ENCODE peak calls at places on chromosomes 2 and 18, in seven cellular contexts. Z is mesendoderm, G is IMR-90, V is mesenchymal stem cell, R is neuronal stem cell, Q is H1, U is H9. N is an unnamed sample.

GRCh38 chr2:17313261-17313660 is 205.0 kb downstream of the RAD51AP2 start:
- DNase-seq in V (no peak), U (no peak), Q (no peak), R (no peak), Z (no peak), G (no peak), N (no peak)

GRCh38 chr2:142875010-142875409 is 2.5 kb upstream of the KYNU start:
- DNase-seq in V (no peak), R (no peak), G (no peak), Q (no peak), Z (no peak), U (no peak), N (no peak)

GRCh38 chr2:191128172-191128910 is 22.5 kb downstream of the STAT4 start:
- DNase-seq in Q (no peak), G (no peak), Z (no peak), V (no peak), U (no peak), R (no peak), N (no peak)

GRCh38 chr2:74534411-74534810 is 4.7 kb downstream of the HTRA2 start:
- DNase-seq in R (no peak), Z (no peak), G (no peak), V (no peak), U (no peak), Q (no peak), N (no peak)

GRCh38 chr18:8501044-8501443 is 108.2 kb upstream of the RAB12 start:
- DNase-seq in V (no peak), U (no peak), Q (no peak), Z (no peak), R (no peak), G (no peak), N (no peak)

GRCh38 chr2:119359774-119360173 is 6.9 kb downstream of the C2orf76 start:
- DNase-seq in V (no peak), Q (no peak), U (no peak), R (no peak), G (no peak), Z (no peak), N (no peak)

GRCh38 chr2:71074893-71075292 is 6.4 kb downstream of the NAGK start:
- DNase-seq in G (no peak), Z (no peak), Q (no peak), R (no peak), U (no peak), V (no peak), N (no peak)

GRCh38 chr2:104656496-104657310 is 197.2 kb upstream of the POU3F3 start:
- DNase-seq in Q (peak; percentile 52), U (no peak), R (no peak), V (no peak), Z (peak; percentile 6), G (no peak), N (no peak)

GRCh38 chr2:217340899-217341298 is 481.0 kb upstream of the TNP1 start:
- DNase-seq in Z (no peak), U (no peak), G (no peak), Q (no peak), R (no peak), V (no peak), N (no peak)

GRCh38 chr2:207487650-207488315 is 42.0 kb upstream of the CREB1 start:
- DNase-seq in U (no peak), V (peak; percentile 86), Q (no peak), R (no peak), G (peak; percentile 95), Z (peak; percentile 62), N (peak; percentile 72)

GRCh38 chr18:28512357-28512756 is 335.4 kb upstream of the CDH2 start:
- DNase-seq in V (peak; percentile 12), Q (no peak), U (no peak), G (no peak), R (no peak), Z (no peak), N (no peak)

GRCh38 chr2:119248311-119248710 is 24.7 kb downstream of the STEAP3 start:
- DNase-seq in Z (no peak), Q (no peak), V (peak; percentile 55), R (no peak), G (peak; percentile 88), U (no peak), N (no peak)

GRCh38 chr18:74734013-74734444 is 136.4 kb downstream of the ZNF407 start:
- DNase-seq in G (no peak), Q (no peak), V (no peak), R (no peak), U (no peak), Z (no peak), N (no peak)

GRCh38 chr2:96099861-96100798 is 16.2 kb downstream of the ADRA2B start:
- DNase-seq in V (no peak), U (peak; percentile 31), Z (peak; percentile 35), G (no peak), R (no peak), Q (peak; percentile 50), N (no peak)

GRCh38 chr2:9286553-9287399 is 80.2 kb downstream of the ASAP2 start:
- DNase-seq in Q (no peak), U (no peak), G (peak; percentile 21), Z (no peak), R (no peak), V (no peak), N (peak; percentile 86)

GRCh38 chr2:71778514-71779305 is 325.3 kb downstream of the DYSF start:
- DNase-seq in Q (peak; percentile 34), Z (peak; percentile 13), U (no peak), R (no peak), V (peak; percentile 55), G (no peak), N (no peak)

GRCh38 chr2:12587729-12588522 is 128.8 kb upstream of the TRIB2 start:
- DNase-seq in U (no peak), R (no peak), Q (no peak), Z (no peak), V (peak; percentile 94), G (peak; percentile 96), N (peak; percentile 40)

DNA sequence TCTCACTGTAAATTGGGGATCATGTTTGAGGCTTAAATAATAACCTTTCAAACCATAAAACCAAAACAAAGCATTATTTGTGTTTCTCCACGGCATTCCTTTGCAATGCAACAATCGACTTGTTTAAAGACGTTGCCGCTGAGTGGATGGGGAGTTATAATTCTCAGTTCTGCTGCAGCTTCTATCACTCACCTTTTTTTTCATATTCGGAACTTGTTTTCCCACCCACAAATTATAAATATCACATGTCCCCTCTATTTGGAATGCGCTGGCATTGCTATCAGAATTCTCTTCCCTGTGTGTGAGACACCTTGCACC is 372.8 kb upstream of the SMIM21 start:
- DNase-seq in G (no peak), R (no peak), U (no peak), V (no peak), Z (no peak), Q (no peak), N (no peak)
- H2BK120ac ChIP-seq in G (no peak overlapping the region), R (no peak overlapping the region), U (no peak overlapping the region), V (no peak overlapping the region), Z (no peak overlapping the region), Q (no peak overlapping the region), N (peak overlapping the region; percentile 91)

GRCh38 chr18:9941108-9941507 is 27.3 kb downstream of the VAPA start:
- DNase-seq in Z (no peak), Q (no peak), R (no peak), V (no peak), G (no peak), U (no peak), N (no peak)
- H2BK120ac ChIP-seq in Z (no peak overlapping the region), Q (no peak overlapping the region), R (no peak overlapping the region), V (no peak overlapping the region), G (no peak overlapping the region), U (no peak overlapping the region), N (no peak overlapping the region)

GRCh38 chr18:2997846-2998599 is 14.9 kb downstream of the LPIN2 start:
- DNase-seq in V (peak; percentile 33), U (no peak), Q (no peak), Z (no peak), R (no peak), G (no peak), N (no peak)

GRCh38 chr18:2994603-2995432 is 18.1 kb downstream of the LPIN2 start:
- DNase-seq in R (no peak), Q (peak; percentile 52), U (no peak), Z (peak; percentile 56), G (no peak), V (no peak), N (no peak)

GRCh38 chr18:2994190-2994589 is 18.8 kb downstream of the LPIN2 start:
- DNase-seq in G (no peak), V (no peak), Z (no peak), Q (no peak), U (no peak), R (no peak), N (no peak)

GRCh38 chr18:2998644-2999043 is 14.3 kb downstream of the LPIN2 start:
- DNase-seq in V (no peak), Q (no peak), U (no peak), Z (no peak), G (no peak), R (no peak), N (no peak)

DNA sequence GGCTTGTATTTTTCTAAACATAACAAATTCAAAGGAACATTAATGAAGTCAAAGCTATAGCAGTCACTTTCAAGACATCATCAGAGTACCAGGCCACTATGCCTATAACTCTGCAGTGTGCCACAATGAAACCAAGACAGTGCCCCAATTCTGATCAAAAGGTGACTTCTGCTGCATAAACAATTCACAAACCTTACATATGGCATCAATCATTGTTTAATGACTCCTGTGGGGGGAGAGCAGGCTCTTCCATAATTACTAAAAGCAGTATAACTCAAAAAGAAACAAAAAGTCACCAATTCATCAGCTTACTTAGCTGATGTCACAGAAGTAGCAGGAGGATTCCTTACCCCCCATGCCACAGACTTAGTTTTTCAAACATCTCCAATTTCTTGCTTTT is 15.5 kb downstream of the LPIN2 start:
- DNase-seq in Q (no peak), U (no peak), Z (no peak), V (no peak), G (no peak), R (no peak), N (no peak)
- H2BK120ac ChIP-seq in Q (no peak overlapping the region), U (no peak overlapping the region), Z (no peak overlapping the region), V (no peak overlapping the region), G (no peak overlapping the region), R (no peak overlapping the region), N (no peak overlapping the region)

GRCh38 chr2:155442088-155442487 is 743.6 kb downstream of the KCNJ3 start:
- DNase-seq in U (no peak), G (no peak), R (no peak), Z (no peak), Q (no peak), V (no peak), N (no peak)

GRCh38 chr2:155442755-155443372 is 744.4 kb downstream of the KCNJ3 start:
- DNase-seq in G (no peak), Z (no peak), V (no peak), R (no peak), U (no peak), Q (no peak), N (no peak)
- H2BK120ac ChIP-seq in G (no peak overlapping the region), Z (no peak overlapping the region), V (no peak overlapping the region), R (no peak overlapping the region), U (no peak overlapping the region), Q (no peak overlapping the region), N (no peak overlapping the region)

N was measured in trophoblast cell.